ENCODE peak calls at places on chromosomes 5 and 9, in nine cellular contexts. Y, L, F, K, C, I, G, O and T are unnamed samples.

GRCh38 chr9:10855847-10856246 is 243.0 kb upstream of the PTPRD start:
- DNase-seq in O (no peak), K (peak), L (no peak), G (peak), Y (no peak), C (peak), F (peak), I (no peak), T (no peak)

GRCh38 chr5:149125386-149125891 is 15.9 kb upstream of the ABLIM3 start:
- DNase-seq in F (no peak), G (no peak), C (no peak), I (no peak), Y (no peak), K (no peak), L (no peak), O (no peak), T (no peak)

GRCh38 chr5:1497795-1498622 is 25.8 kb downstream of the LPCAT1 start:
- DNase-seq in L (no peak), I (no peak), Y (no peak), K (no peak), O (no peak), C (peak), F (no peak), G (peak), T (peak)

GRCh38 chr9:85248514-85249312 is 493.0 kb downstream of the AGTPBP1 start:
- DNase-seq in C (peak), L (no peak), G (peak), Y (no peak), K (peak), F (peak), O (no peak), I (no peak), T (no peak)

GRCh38 chr9:125142560-125143376 is 560 bp downstream of the SCAI start:
- DNase-seq in F (no peak), G (no peak), L (peak), C (no peak), Y (peak), K (no peak), I (no peak), O (peak), T (no peak)

GRCh38 chr5:2257326-2258244 is 374.9 kb upstream of the IRX4 start:
- DNase-seq in K (no peak), Y (no peak), O (no peak), C (no peak), G (no peak), I (no peak), F (no peak), L (no peak), T (no peak)

GRCh38 chr9:136860529-136860928 is 5.6 kb downstream of the EDF1 start:
- DNase-seq in L (no peak), C (no peak), G (no peak), F (no peak), I (no peak), K (no peak), O (peak), Y (no peak), T (no peak)

GRCh38 chr5:92927291-92927778 is 653.7 kb downstream of the NR2F1-AS1 start:
- DNase-seq in L (no peak), O (no peak), G (no peak), F (no peak), K (peak), C (no peak), Y (no peak), I (peak), T (no peak)

GRCh38 chr9:69137311-69137710 is 36.8 kb upstream of the TJP2 start:
- DNase-seq in O (no peak), I (no peak), F (no peak), G (no peak), Y (no peak), L (no peak), K (no peak), C (no peak), T (no peak)

GRCh38 chr5:106882035-106882434 is 788.7 kb downstream of the EFNA5 start:
- DNase-seq in O (no peak), F (no peak), L (no peak), G (no peak), Y (no peak), K (no peak), C (no peak), I (no peak), T (no peak)

GRCh38 chr9:99019523-99020331 is 76.0 kb downstream of the COL15A1 start:
- DNase-seq in K (peak), F (peak), Y (no peak), G (peak), C (peak), L (no peak), O (no peak), I (no peak), T (no peak)

GRCh38 chr5:168651654-168652053 is 72.5 kb upstream of the PANK3 start:
- DNase-seq in I (no peak), O (no peak), L (no peak), K (peak), F (peak), G (peak), C (peak), Y (no peak), T (no peak)

GRCh38 chr5:132389453-132390286 is 20.2 kb downstream of the SLC22A5 start:
- DNase-seq in I (no peak), G (peak), F (peak), L (peak), Y (no peak), C (peak), O (no peak), K (peak), T (no peak)

GRCh38 chr5:150492621-150493020 is 15.3 kb upstream of the NDST1 start:
- DNase-seq in O (no peak), K (no peak), L (no peak), I (no peak), Y (no peak), F (no peak), G (peak), C (peak), T (no peak)

GRCh38 chr5:140202078-140202477 is 27.1 kb downstream of the CYSTM1 start:
- DNase-seq in L (no peak), O (no peak), I (no peak), G (peak), K (peak), Y (no peak), C (peak), F (no peak), T (no peak)

GRCh38 chr9:109452761-109453160 is 45.3 kb downstream of the PTPN3 start:
- DNase-seq in L (no peak), G (peak), O (no peak), I (no peak), F (peak), C (peak), K (peak), Y (no peak), T (no peak)

GRCh38 chr9:7549261-7549660 is 250.3 kb downstream of the DMAC1 start:
- DNase-seq in L (no peak), C (no peak), I (peak), K (no peak), F (no peak), G (no peak), Y (no peak), O (no peak), T (no peak)

GRCh38 chr5:124746916-124747769 is 704 bp upstream of the ZNF608 start:
- DNase-seq in K (peak), I (peak), C (peak), O (peak), Y (peak), G (peak), F (peak), L (peak), T (peak)

DNA sequence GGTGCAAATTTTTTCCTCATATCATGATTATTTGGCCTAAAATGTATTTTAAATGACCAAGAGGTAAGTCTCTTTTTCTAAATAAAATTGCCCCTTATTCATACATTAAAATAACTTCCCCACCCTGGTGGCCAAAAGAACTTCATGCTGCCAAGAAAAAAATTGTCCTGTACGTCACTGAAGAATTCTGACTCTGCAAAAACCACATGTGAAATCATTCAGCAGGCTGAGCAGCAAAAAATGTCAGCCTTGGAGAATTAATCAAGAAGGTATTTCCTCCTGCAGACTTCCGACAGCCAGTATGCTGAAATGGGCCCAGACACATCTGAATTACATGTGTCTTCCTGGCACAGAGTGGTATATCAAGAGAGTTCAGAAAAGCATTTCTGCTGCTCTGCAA is 94.6 kb upstream of the HMHB1 start:
- DNase-seq in K (peak), F (peak), Y (no peak), O (no peak), C (peak), L (no peak), I (no peak), G (peak), T (no peak)
- TF ChIP-seq CTCF in K (no peak), F (peak), Y (no peak), O (no peak), C (peak), L (no peak), I (no peak), G (peak), T (no peak)

GRCh38 chr5:112294126-112294525 is 125.0 kb downstream of the EPB41L4A start:
- DNase-seq in G (no peak), C (no peak), L (no peak), I (peak), K (no peak), F (no peak), O (no peak), Y (no peak), T (no peak)

GRCh38 chr5:112290667-112291066 is 128.4 kb downstream of the EPB41L4A start:
- DNase-seq in O (no peak), Y (no peak), F (no peak), G (no peak), I (no peak), C (no peak), L (no peak), K (no peak), T (no peak)

GRCh38 chr5:112293587-112293986 is 125.5 kb downstream of the EPB41L4A start:
- DNase-seq in L (no peak), K (no peak), O (no peak), Y (no peak), F (no peak), G (no peak), C (no peak), I (peak), T (no peak)

GRCh38 chr5:112284561-112284960 is 134.5 kb downstream of the EPB41L4A start:
- DNase-seq in K (no peak), C (no peak), L (no peak), F (no peak), I (no peak), O (no peak), Y (no peak), G (no peak), T (no peak)

DNA sequence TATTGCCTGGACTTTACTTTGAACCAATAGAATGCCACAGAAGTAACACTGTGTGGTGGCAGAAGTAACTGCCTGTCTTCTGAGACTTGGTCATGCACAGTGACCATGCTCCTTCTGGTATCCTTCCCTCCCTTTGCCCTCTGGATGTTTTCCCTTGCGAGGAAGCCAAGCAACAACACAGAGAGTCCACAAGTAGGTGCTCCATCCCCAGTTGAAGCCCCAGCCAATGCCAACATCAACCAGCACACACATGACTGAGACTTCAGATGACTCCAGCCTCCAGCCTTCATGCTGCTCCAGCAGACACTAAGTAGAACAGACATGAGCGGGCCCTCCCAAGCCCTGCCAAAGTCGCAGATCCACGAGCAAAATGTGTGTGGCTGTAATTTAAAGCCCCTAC is 129.6 kb downstream of the EPB41L4A start:
- DNase-seq in C (no peak), Y (no peak), G (no peak), K (no peak), F (no peak), I (no peak), O (no peak), L (no peak), T (no peak)
- TF ChIP-seq CTCF in C (no peak), Y (no peak), G (no peak), K (no peak), F (no peak), I (no peak), O (no peak), L (no peak), T (no peak)

DNA sequence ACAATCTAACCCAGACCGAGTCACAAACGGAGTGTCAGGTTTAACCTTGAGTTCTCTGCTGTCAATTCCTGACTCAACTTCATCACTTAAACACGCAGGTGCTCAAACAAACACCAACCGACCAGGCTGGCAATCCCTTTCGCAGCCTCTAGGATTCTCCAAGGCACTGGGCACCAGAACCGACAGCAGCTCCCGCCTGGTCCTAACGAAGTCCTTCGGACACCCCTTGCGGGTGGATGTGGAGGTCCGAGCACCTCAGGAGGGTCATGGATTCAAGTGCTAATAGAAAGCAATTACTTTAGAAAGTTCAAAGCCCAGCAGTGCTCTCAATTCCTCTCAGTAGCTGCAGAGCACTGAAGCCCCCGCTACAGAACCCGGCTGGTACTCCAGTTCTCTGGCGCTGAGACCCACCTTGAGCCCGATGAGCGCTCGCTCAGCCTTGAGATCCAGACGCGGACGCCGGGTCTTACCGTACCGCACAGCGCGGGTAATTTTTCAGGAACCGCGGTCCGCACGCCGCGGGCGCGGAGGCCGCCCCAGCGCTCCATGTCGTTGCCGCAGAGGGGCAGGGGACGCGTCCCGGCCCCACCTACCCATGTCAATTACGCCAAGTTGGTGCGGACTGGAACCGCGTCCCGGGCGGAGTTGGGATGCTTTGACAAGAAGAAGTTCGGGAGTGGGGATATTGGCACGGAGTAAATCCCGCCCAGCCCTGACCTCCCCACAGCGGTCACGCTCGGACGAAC is 672 bp downstream of the MARCHF3 start:
- DNase-seq in O (peak), C (peak), L (peak), Y (peak), F (peak), K (peak), G (peak), I (peak), T (peak)
- TF ChIP-seq CTCF in O (peak), C (peak), L (peak), Y (peak), F (peak), K (peak), G (peak), I (no peak), T (no peak)

GRCh38 chr9:81465468-81466002 is 223.8 kb downstream of the TLE1 start:
- DNase-seq in O (no peak), Y (no peak), F (no peak), K (peak), C (no peak), L (no peak), G (no peak), I (no peak), T (no peak)

GRCh38 chr9:81470864-81471263 is 218.5 kb downstream of the TLE1 start:
- DNase-seq in F (no peak), Y (no peak), C (peak), L (no peak), I (no peak), G (no peak), O (no peak), K (no peak), T (no peak)

GRCh38 chr9:81473206-81473605 is 216.1 kb downstream of the TLE1 start:
- DNase-seq in G (no peak), C (no peak), L (no peak), Y (no peak), K (no peak), F (no peak), I (peak), O (no peak), T (no peak)

GRCh38 chr9:81472701-81473100 is 216.6 kb downstream of the TLE1 start:
- DNase-seq in O (no peak), I (peak), G (no peak), Y (no peak), F (no peak), C (no peak), L (no peak), K (no peak), T (no peak)

DNA sequence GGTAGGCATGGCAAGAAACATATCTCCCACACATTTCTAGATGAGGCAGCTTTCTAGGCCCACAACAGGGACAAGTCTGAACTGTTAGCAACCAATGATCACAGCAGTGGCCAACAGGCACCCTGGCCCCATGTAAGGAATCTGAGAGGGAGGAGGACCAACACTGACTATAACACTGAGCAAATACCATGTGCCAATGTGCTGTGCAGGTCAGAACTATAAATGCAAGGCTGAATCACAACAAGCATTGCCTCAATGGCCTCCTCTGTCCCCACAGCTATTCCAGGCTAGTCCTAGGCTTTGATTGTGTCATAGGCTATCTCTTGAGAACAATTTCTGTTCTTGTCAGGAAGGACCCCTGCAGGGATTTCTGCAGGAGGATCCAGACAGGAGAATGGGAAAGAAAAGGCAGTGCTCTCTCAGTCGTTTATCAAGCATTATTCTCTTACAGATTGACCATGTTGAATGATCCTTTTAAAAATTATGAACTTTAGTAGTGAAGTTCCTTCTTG is 221.2 kb downstream of the TLE1 start:
- DNase-seq in K (no peak), G (no peak), O (no peak), C (no peak), F (no peak), I (no peak), Y (no peak), L (no peak), T (no peak)
- TF ChIP-seq CTCF in K (no peak), G (no peak), O (no peak), C (no peak), F (no peak), I (no peak), Y (no peak), L (no peak), T (no peak)

GRCh38 chr9:21434202-21435014 is 5.8 kb upstream of the IFNA1 start:
- DNase-seq in Y (peak), G (peak), F (peak), I (peak), O (no peak), L (no peak), K (peak), C (peak), T (peak)
- TF ChIP-seq CTCF in Y (peak), G (peak), F (peak), I (peak), O (peak), L (no peak), K (peak), C (peak), T (peak)